ENCODE peak calls at places on chromosomes 6 and 20, in eight cellular contexts. M, D, W, B, C, J, H and A are unnamed samples.
A peak's percentile ranks its signal among the peaks of the same experiment; 100 is the strongest.

GRCh38 chr20:675453-676314 is at the start of gene SCRT2:
- DNase-seq in M (peak; percentile 84), D (no peak), W (peak; percentile 83), B (peak; percentile 83), C (peak; percentile 73), J (no peak), H (peak; percentile 95), A (peak; percentile 92)

GRCh38 chr6:19757036-19757435 is 80.1 kb upstream of the ID4 start:
- DNase-seq in M (peak; percentile 24), D (no peak), W (peak; percentile 69), B (peak; percentile 69), C (no peak), J (no peak), H (no peak), A (no peak)

GRCh38 chr20:36585410-36586125 is 12.2 kb downstream of the TGIF2 start:
- DNase-seq in M (peak; percentile 97), D (no peak), W (peak; percentile 88), B (peak; percentile 86), C (no peak), J (no peak), H (peak; percentile 23), A (no peak)

GRCh38 chr20:58642465-58642864 is 8.6 kb upstream of the STX16 start:
- DNase-seq in M (no peak), D (no peak), W (no peak), B (no peak), C (no peak), J (no peak), H (no peak), A (no peak)

GRCh38 chr6:2232445-2232844 is 13.0 kb downstream of the GMDS start:
- DNase-seq in M (no peak), D (no peak), W (no peak), B (no peak), C (no peak), J (no peak), H (no peak), A (no peak)

GRCh38 chr20:4808872-4809271 is 87.2 kb downstream of the PRND start:
- DNase-seq in M (no peak), D (no peak), W (no peak), B (peak; percentile 50), C (no peak), J (no peak), H (no peak), A (no peak)

GRCh38 chr6:30884521-30885480 is 482 bp downstream of the DDR1 start:
- DNase-seq in M (peak; percentile 81), D (no peak), W (peak; percentile 54), B (peak; percentile 75), C (no peak), J (peak; percentile 65), H (peak; percentile 76), A (peak; percentile 70)

GRCh38 chr6:37643851-37644672 is 53.6 kb downstream of the MDGA1 start:
- DNase-seq in M (no peak), D (no peak), W (no peak), B (no peak), C (no peak), J (no peak), H (no peak), A (no peak)

GRCh38 chr6:14871196-14871595 is 374.7 kb upstream of the JARID2 start:
- DNase-seq in M (no peak), D (no peak), W (no peak), B (no peak), C (no peak), J (no peak), H (no peak), A (no peak)

GRCh38 chr6:28597924-28598323 is 72.2 kb downstream of the GPX5 start:
- DNase-seq in M (peak; percentile 66), D (peak; percentile 42), W (peak; percentile 22), B (peak; percentile 17), C (no peak), J (no peak), H (peak; percentile 43), A (peak; percentile 33)

GRCh38 chr20:63071541-63072181 is 64.9 kb upstream of the BHLHE23 start:
- DNase-seq in M (peak; percentile 84), D (no peak), W (peak; percentile 63), B (peak; percentile 92), C (no peak), J (no peak), H (peak; percentile 62), A (no peak)

GRCh38 chr6:18183736-18184135 is 28.5 kb downstream of the KDM1B start:
- DNase-seq in M (no peak), D (no peak), W (no peak), B (no peak), C (no peak), J (no peak), H (no peak), A (no peak)

GRCh38 chr6:111872521-111873177 is 603 bp downstream of the FYN start:
- DNase-seq in M (no peak), D (no peak), W (no peak), B (peak; percentile 67), C (no peak), J (peak; percentile 52), H (peak; percentile 77), A (peak; percentile 61)

GRCh38 chr6:83708970-83709747 is at the start of gene SNAP91:
- DNase-seq in M (peak; percentile 90), D (no peak), W (no peak), B (no peak), C (peak; percentile 47), J (no peak), H (peak; percentile 88), A (peak; percentile 63)

GRCh38 chr20:63149531-63150207 is 66.3 kb downstream of the YTHDF1 start:
- DNase-seq in M (no peak), D (no peak), W (no peak), B (no peak), C (no peak), J (no peak), H (no peak), A (no peak)

GRCh38 chr6:165835410-165835851 is 172.4 kb upstream of the PDE10A start:
- DNase-seq in M (no peak), D (no peak), W (no peak), B (no peak), C (no peak), J (no peak), H (no peak), A (no peak)

GRCh38 chr20:49832632-49833327 is 20.2 kb downstream of the SLC9A8 start:
- DNase-seq in M (no peak), D (no peak), W (peak; percentile 90), B (peak; percentile 67), C (no peak), J (peak; percentile 58), H (no peak), A (no peak)

GRCh38 chr20:60589624-60590023 is 631.4 kb downstream of the CDH26 start:
- DNase-seq in M (peak; percentile 65), D (no peak), W (peak; percentile 3), B (peak; percentile 49), C (peak; percentile 38), J (peak; percentile 2), H (peak; percentile 75), A (peak; percentile 34)

DNA sequence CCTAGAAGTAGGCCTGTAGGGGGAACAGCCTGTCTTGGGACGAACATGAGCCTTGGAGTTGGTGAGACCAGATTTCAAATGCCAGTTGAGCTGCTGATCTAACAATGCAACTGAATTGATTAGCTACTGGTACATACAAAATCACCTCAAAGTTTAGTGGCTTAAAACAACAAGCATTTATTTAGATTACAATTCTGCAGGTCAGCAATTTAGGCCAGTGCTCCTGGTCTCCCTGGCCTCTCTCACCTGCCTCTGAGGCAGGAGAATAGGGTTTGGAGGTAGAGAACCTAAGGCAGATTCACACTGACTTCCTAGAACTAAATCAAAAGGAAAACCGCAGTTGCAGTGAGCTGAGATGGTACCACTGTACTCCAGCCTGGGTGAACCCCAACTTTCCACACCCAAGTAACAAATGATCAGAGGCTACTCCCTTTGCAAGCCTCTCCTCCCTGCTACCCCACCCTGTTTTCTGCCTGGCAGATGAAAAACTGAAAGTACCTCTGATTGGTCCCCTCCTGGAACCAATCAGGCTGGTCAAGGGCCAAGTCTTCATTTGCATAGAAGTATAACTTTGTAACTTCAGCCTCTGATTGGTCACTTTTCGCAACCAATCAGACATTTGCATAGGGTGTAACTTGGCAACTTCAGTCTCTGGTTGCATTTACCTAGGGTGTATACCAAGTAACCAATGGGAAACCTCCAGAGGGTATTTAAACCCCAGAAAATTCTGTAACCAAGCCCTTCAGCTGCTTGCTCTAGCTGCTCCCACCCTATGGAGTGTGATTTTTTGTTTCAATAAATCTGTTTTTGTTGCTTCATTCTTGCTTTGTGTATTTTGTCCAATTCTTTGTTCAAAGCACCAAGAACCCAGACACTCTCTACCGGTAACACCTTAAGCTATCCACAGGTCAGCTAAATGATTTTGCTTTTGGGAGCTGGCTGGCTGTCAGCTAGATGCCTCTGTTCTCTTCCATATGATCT is 8.1 kb upstream of the UBR2 start:
- DNase-seq in M (peak; percentile 62), D (peak; percentile 33), W (peak; percentile 47), B (no peak), C (peak; percentile 51), J (peak; percentile 30), H (peak; percentile 38), A (peak; percentile 64)
- H3K27ac ChIP-seq in M (no peak overlapping the region), D (no peak overlapping the region), W (no peak overlapping the region), B (no peak overlapping the region), C (no peak overlapping the region), J (no peak overlapping the region), H (no peak overlapping the region), A (peak overlapping the region; percentile 97)

DNA sequence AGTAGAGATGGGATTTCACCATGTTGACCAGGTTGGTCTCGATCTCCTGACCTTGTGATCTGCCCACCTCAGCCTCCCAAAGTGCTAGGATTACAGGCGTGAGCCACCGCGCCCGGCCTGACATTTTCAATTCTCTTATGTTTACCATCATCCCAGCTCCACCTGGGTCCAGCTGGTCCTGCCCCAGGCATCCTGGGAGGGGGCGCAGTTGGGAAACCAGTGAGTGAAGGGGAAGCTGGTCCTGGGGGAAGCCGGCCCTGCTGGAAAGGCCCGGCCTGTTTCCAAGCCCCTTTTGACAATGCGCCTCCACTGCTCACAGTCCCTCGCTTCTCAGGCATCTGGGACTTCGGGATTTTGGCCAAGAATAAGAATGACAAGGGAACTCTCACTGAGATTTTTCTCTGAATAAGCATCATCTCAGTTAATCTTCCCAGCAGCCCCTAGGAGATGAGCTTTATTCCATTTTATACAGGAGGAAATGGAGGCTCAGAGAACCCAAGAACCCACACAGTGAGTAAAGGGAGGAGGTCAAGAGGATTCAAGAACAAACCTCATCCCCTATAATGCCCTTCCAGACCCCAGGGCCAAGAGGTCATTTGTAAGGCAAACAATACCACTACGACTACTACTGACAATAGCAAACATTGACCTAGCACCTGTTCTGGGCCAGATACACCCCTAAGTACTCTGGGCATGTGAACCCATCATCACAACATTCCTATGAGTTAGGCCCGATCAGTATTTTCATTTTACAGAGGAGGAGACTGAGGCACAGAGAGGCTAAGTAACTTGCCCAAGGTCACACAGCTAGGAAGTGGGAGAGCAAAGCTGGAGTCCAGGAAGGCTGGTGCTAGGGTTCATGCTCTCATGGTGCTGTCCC is 14.0 kb downstream of the SLC13A3 start:
- DNase-seq in M (no peak), D (no peak), W (no peak), B (no peak), C (no peak), J (no peak), H (no peak), A (no peak)
- TF ChIP-seq EZH2phosphoT487 in M (no peak), D (no peak), W (no peak), B (no peak), C (no peak), J (no peak), H (no peak), A (no peak)

GRCh38 chr20:57582432-57583288 is 21.8 kb downstream of the PCK1 start:
- DNase-seq in M (peak; percentile 67), D (no peak), W (peak; percentile 61), B (no peak), C (no peak), J (peak; percentile 45), H (peak; percentile 64), A (peak; percentile 70)
- H3K27ac ChIP-seq in M (no peak overlapping the region), D (no peak overlapping the region), W (no peak overlapping the region), B (no peak overlapping the region), C (no peak overlapping the region), J (no peak overlapping the region), H (no peak overlapping the region), A (peak overlapping the region; percentile 90)

GRCh38 chr6:130306377-130306776 is 59.4 kb upstream of the TMEM200A start:
- DNase-seq in M (no peak), D (no peak), W (peak; percentile 3), B (no peak), C (peak; percentile 65), J (no peak), H (no peak), A (no peak)
- TF ChIP-seq EZH2phosphoT487 in M (no peak), D (no peak), W (no peak), B (no peak), C (no peak), J (no peak), H (no peak), A (no peak)